ENCODE peak calls at places on chromosome 18, in six cellular contexts. One of them, this sample, is unnamed.

GRCh38 chr18:59685501-59685900 is 11.7 kb downstream of the CCBE1 start:
- DNase-seq in WTC11: no peak
- DNase-seq in HepG2: no peak
- DNase-seq in GM12878: no peak
- DNase-seq in H1: no peak
- DNase-seq in K562: no peak
- DNase-seq in this sample: no peak

GRCh38 chr18:74530584-74530862 is 3.8 kb upstream of the CNDP1 start:
- DNase-seq in WTC11: no peak
- DNase-seq in HepG2: no peak
- DNase-seq in GM12878: no peak
- DNase-seq in H1: no peak
- DNase-seq in K562: no peak
- DNase-seq in this sample: no peak

GRCh38 chr18:22683196-22683676 is 249.9 kb upstream of the RBBP8 start:
- DNase-seq in WTC11: no peak
- DNase-seq in HepG2: peak
- DNase-seq in GM12878: no peak
- DNase-seq in H1: no peak
- DNase-seq in K562: no peak
- DNase-seq in this sample: no peak

GRCh38 chr18:5841518-5841917 is 53.8 kb downstream of the TMEM200C start:
- DNase-seq in WTC11: no peak
- DNase-seq in HepG2: no peak
- DNase-seq in GM12878: no peak
- DNase-seq in H1: no peak
- DNase-seq in K562: no peak
- DNase-seq in this sample: no peak

GRCh38 chr18:37846996-37847395 is 281.4 kb upstream of the CELF4 start:
- DNase-seq in WTC11: no peak
- DNase-seq in HepG2: no peak
- DNase-seq in GM12878: no peak
- DNase-seq in H1: no peak
- DNase-seq in K562: no peak
- DNase-seq in this sample: peak

GRCh38 chr18:79779021-79779699 is 18.6 kb upstream of the KCNG2 start:
- DNase-seq in WTC11: no peak
- DNase-seq in HepG2: no peak
- DNase-seq in GM12878: no peak
- DNase-seq in H1: no peak
- DNase-seq in K562: no peak
- DNase-seq in this sample: no peak

GRCh38 chr18:73785276-73785675 is 362.4 kb downstream of the FBXO15 start:
- DNase-seq in WTC11: no peak
- DNase-seq in HepG2: no peak
- DNase-seq in GM12878: no peak
- DNase-seq in H1: no peak
- DNase-seq in K562: no peak
- DNase-seq in this sample: no peak

GRCh38 chr18:10131783-10132381 is 218.1 kb downstream of the VAPA start:
- DNase-seq in WTC11: peak
- DNase-seq in HepG2: no peak
- DNase-seq in GM12878: no peak
- DNase-seq in H1: no peak
- DNase-seq in K562: no peak
- DNase-seq in this sample: peak

GRCh38 chr18:47174545-47175116 is 1.5 kb downstream of the IER3IP1 start:
- DNase-seq in WTC11: no peak
- DNase-seq in HepG2: no peak
- DNase-seq in GM12878: no peak
- DNase-seq in H1: no peak
- DNase-seq in K562: no peak
- DNase-seq in this sample: peak

GRCh38 chr18:42086288-42086687 is 131.3 kb downstream of the PIK3C3 start:
- DNase-seq in WTC11: no peak
- DNase-seq in HepG2: no peak
- DNase-seq in GM12878: no peak
- DNase-seq in H1: no peak
- DNase-seq in K562: no peak
- DNase-seq in this sample: no peak

GRCh38 chr18:51227660-51228059 is 30.2 kb upstream of the MEX3C start:
- DNase-seq in WTC11: no peak
- DNase-seq in HepG2: no peak
- DNase-seq in GM12878: no peak
- DNase-seq in H1: no peak
- DNase-seq in K562: no peak
- DNase-seq in this sample: no peak

GRCh38 chr18:12087483-12087960 is 6.1 kb upstream of the ANKRD62 start:
- DNase-seq in WTC11: no peak
- DNase-seq in HepG2: no peak
- DNase-seq in GM12878: no peak
- DNase-seq in H1: no peak
- DNase-seq in K562: no peak
- DNase-seq in this sample: no peak

GRCh38 chr18:24214913-24215312 is 76.1 kb downstream of the CABYR start:
- DNase-seq in WTC11: no peak
- DNase-seq in HepG2: no peak
- DNase-seq in GM12878: no peak
- DNase-seq in H1: no peak
- DNase-seq in K562: no peak
- DNase-seq in this sample: no peak

GRCh38 chr18:45386256-45386655 is 229.0 kb upstream of the SLC14A2 start:
- DNase-seq in WTC11: peak
- DNase-seq in HepG2: peak
- DNase-seq in GM12878: no peak
- DNase-seq in H1: peak
- DNase-seq in K562: peak
- DNase-seq in this sample: peak

GRCh38 chr18:38297910-38298309 is 732.3 kb upstream of the CELF4 start:
- DNase-seq in WTC11: no peak
- DNase-seq in HepG2: no peak
- DNase-seq in GM12878: no peak
- DNase-seq in H1: no peak
- DNase-seq in K562: no peak
- DNase-seq in this sample: no peak

GRCh38 chr18:21853020-21853419 is 112.4 kb downstream of the MIB1 start:
- DNase-seq in WTC11: no peak
- DNase-seq in HepG2: no peak
- DNase-seq in GM12878: peak
- DNase-seq in H1: no peak
- DNase-seq in K562: no peak
- DNase-seq in this sample: peak

GRCh38 chr18:24987271-24987932 is 364.6 kb downstream of the ZNF521 start:
- DNase-seq in WTC11: peak
- DNase-seq in HepG2: no peak
- DNase-seq in GM12878: no peak
- DNase-seq in H1: no peak
- DNase-seq in K562: no peak
- DNase-seq in this sample: peak

GRCh38 chr18:77069482-77069881 is 63.1 kb downstream of the MBP start:
- DNase-seq in WTC11: no peak
- DNase-seq in HepG2: no peak
- DNase-seq in GM12878: no peak
- DNase-seq in H1: no peak
- DNase-seq in K562: no peak
- DNase-seq in this sample: peak

GRCh38 chr18:56043691-56044090 is 455.7 kb upstream of the TCF4 start:
- DNase-seq in WTC11: peak
- DNase-seq in HepG2: no peak
- DNase-seq in GM12878: no peak
- DNase-seq in H1: peak
- DNase-seq in K562: no peak
- DNase-seq in this sample: peak

GRCh38 chr18:36264283-36264682 is 33.2 kb upstream of the FHOD3 start:
- DNase-seq in WTC11: no peak
- DNase-seq in HepG2: no peak
- DNase-seq in GM12878: no peak
- DNase-seq in H1: no peak
- DNase-seq in K562: no peak
- DNase-seq in this sample: no peak

DNA sequence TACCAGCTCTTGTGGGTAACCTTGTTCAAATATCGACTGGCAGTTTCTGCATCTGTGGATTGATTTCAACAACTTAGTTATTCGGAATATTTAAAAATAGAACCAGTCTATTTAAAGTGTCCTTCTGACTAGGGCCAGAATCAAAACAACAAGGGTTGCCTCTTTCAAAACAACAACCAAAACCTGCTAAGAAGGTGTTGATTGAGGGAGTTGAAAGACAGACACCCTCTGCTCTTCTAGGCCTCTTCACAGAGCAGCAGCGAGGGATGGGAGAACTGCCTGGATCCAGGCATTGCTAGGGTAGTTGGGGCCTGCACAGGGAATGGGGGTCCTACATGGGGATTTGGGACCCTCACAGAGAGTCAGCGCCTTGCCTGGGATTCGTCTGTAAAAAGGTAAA is 19.8 kb downstream of the TTR start:
- DNase-seq in WTC11: no peak
- DNase-seq in HepG2: no peak
- DNase-seq in GM12878: no peak
- DNase-seq in H1: no peak
- DNase-seq in K562: no peak
- DNase-seq in this sample: no peak
- TF ChIP-seq CREB1 in WTC11: no peak
- TF ChIP-seq CREB1 in HepG2: no peak
- TF ChIP-seq CREB1 in GM12878: no peak
- TF ChIP-seq CREB1 in H1: no peak
- TF ChIP-seq CREB1 in K562: no peak
- TF ChIP-seq CREB1 in this sample: no peak

GRCh38 chr18:8949206-8949605 is 153.3 kb upstream of the NDUFV2 start:
- DNase-seq in WTC11: no peak
- DNase-seq in HepG2: no peak
- DNase-seq in GM12878: no peak
- DNase-seq in H1: no peak
- DNase-seq in K562: no peak
- DNase-seq in this sample: no peak

GRCh38 chr18:8948471-8949149 is 153.9 kb upstream of the NDUFV2 start:
- DNase-seq in WTC11: no peak
- DNase-seq in HepG2: no peak
- DNase-seq in GM12878: no peak
- DNase-seq in H1: no peak
- DNase-seq in K562: no peak
- DNase-seq in this sample: no peak

GRCh38 chr18:8946046-8946838 is 156.3 kb upstream of the NDUFV2 start:
- DNase-seq in WTC11: no peak
- DNase-seq in HepG2: no peak
- DNase-seq in GM12878: no peak
- DNase-seq in H1: no peak
- DNase-seq in K562: no peak
- DNase-seq in this sample: no peak

GRCh38 chr18:8947576-8947975 is 154.9 kb upstream of the NDUFV2 start:
- DNase-seq in WTC11: no peak
- DNase-seq in HepG2: no peak
- DNase-seq in GM12878: no peak
- DNase-seq in H1: no peak
- DNase-seq in K562: no peak
- DNase-seq in this sample: no peak

DNA sequence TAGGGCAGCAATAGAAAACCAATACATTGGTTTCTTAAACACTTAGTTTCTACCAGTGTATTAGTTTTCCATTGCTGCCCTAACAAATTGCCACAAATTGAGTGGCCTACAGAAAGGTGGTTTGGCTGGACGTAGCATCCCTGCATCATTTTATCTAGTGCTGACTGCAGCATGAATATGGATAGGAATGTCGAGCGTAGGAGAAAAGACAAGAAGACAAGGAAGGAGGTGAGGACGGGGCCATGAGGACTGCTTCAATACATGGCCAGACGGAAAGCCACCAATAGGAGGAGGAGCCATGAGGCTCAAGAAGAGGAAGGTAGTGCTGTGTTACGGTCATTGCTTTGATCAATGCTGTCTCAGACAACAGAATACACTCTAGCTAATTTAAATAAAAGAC is 154.5 kb upstream of the NDUFV2 start:
- DNase-seq in WTC11: no peak
- DNase-seq in HepG2: no peak
- DNase-seq in GM12878: no peak
- DNase-seq in H1: no peak
- DNase-seq in K562: no peak
- DNase-seq in this sample: no peak
- TF ChIP-seq CREB1 in WTC11: no peak
- TF ChIP-seq CREB1 in HepG2: no peak
- TF ChIP-seq CREB1 in GM12878: no peak
- TF ChIP-seq CREB1 in H1: no peak
- TF ChIP-seq CREB1 in K562: no peak
- TF ChIP-seq CREB1 in this sample: no peak

GRCh38 chr18:69758458-69758857 is 189.2 kb downstream of the CD226 start:
- DNase-seq in WTC11: no peak
- DNase-seq in HepG2: no peak
- DNase-seq in GM12878: no peak
- DNase-seq in H1: no peak
- DNase-seq in K562: no peak
- DNase-seq in this sample: no peak
- TF ChIP-seq CREB1 in WTC11: no peak
- TF ChIP-seq CREB1 in HepG2: no peak
- TF ChIP-seq CREB1 in GM12878: no peak
- TF ChIP-seq CREB1 in H1: no peak
- TF ChIP-seq CREB1 in K562: no peak
- TF ChIP-seq CREB1 in this sample: no peak

GRCh38 chr18:62810682-62811081 is 95.3 kb downstream of the PHLPP1 start:
- DNase-seq in WTC11: no peak
- DNase-seq in HepG2: no peak
- DNase-seq in GM12878: no peak
- DNase-seq in H1: no peak
- DNase-seq in K562: no peak
- DNase-seq in this sample: no peak

GRCh38 chr18:62811674-62812073 is 96.3 kb downstream of the PHLPP1 start:
- DNase-seq in WTC11: no peak
- DNase-seq in HepG2: no peak
- DNase-seq in GM12878: no peak
- DNase-seq in H1: no peak
- DNase-seq in K562: no peak
- DNase-seq in this sample: no peak

GRCh38 chr18:62812242-62812641 is 96.9 kb downstream of the PHLPP1 start:
- DNase-seq in WTC11: no peak
- DNase-seq in HepG2: peak
- DNase-seq in GM12878: no peak
- DNase-seq in H1: no peak
- DNase-seq in K562: no peak
- DNase-seq in this sample: no peak

GRCh38 chr18:62812891-62813290 is 97.5 kb downstream of the PHLPP1 start:
- DNase-seq in WTC11: no peak
- DNase-seq in HepG2: no peak
- DNase-seq in GM12878: no peak
- DNase-seq in H1: no peak
- DNase-seq in K562: no peak
- DNase-seq in this sample: no peak

DNA sequence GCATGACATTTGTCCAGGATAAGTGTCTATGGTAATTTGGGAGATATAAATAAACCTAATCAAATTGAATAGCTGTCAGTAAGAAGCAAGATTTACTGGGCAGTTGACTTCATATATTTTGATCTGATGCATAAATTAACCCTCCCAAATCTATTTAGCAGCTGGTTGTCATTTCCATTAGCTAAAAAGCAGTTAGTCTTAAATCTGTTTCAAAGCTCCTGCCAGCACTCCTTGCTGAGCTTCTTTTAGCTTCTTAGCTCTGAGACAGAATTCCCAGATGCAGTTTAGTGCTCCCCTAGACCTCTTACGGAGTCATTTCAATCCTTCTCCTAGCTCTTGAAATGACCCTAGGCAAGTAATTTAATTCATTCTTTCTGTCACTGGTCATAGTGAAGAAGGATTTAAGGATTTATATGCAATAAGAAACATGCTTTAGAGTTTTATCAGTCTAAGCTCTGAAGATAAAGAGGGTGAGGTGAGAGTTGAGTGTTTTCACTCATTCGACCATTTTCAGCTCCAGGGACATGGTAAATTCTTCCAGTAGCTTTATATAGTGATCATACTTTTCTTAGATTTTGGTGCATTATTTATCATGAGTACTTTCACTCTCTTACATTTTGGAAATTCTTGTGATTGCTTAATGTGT is 98.9 kb downstream of the PHLPP1 start:
- DNase-seq in WTC11: no peak
- DNase-seq in HepG2: no peak
- DNase-seq in GM12878: no peak
- DNase-seq in H1: no peak
- DNase-seq in K562: no peak
- DNase-seq in this sample: no peak
- TF ChIP-seq CREB1 in WTC11: no peak
- TF ChIP-seq CREB1 in HepG2: no peak
- TF ChIP-seq CREB1 in GM12878: no peak
- TF ChIP-seq CREB1 in H1: no peak
- TF ChIP-seq CREB1 in K562: no peak
- TF ChIP-seq CREB1 in this sample: no peak

This sample was measured in GM23338.